ENCODE peak calls at places on chromosomes 11 and 22, in five cellular contexts. M is Right ventricle myocardium superior, N is NCI-H774, Z is PC-3, K is GM23338. F is an unnamed sample.

GRCh38 chr22:31281733-31282132 is 10.6 kb downstream of the PIK3IP1 start:
- DNase-seq in M (no peak), N (no peak), Z (no peak), K (no peak), F (no peak)

GRCh38 chr11:69215784-69216415 is 60.2 kb downstream of the SMIM38 start:
- DNase-seq in M (no peak), N (no peak), Z (peak; percentile 65), K (no peak), F (peak; percentile 58)

GRCh38 chr11:127002669-127003259 is 2.2 kb upstream of the KIRREL3 start:
- DNase-seq in M (no peak), N (no peak), Z (no peak), K (no peak), F (no peak)

GRCh38 chr11:75107187-75107586 is 10.5 kb upstream of the OR2AT4 start:
- DNase-seq in M (no peak), N (no peak), Z (peak; percentile 37), K (no peak), F (no peak)

GRCh38 chr22:44753189-44754042 is 1.0 kb downstream of the ARHGAP8 start:
- DNase-seq in M (no peak), N (no peak), Z (peak; percentile 67), K (peak; percentile 54), F (no peak)

GRCh38 chr11:10385696-10386095 is 69.4 kb upstream of the AMPD3 start:
- DNase-seq in M (peak; percentile 55), N (no peak), Z (no peak), K (no peak), F (no peak)

GRCh38 chr11:78313181-78313788 is 104.3 kb downstream of the GAB2 start:
- DNase-seq in M (no peak), N (peak; percentile 40), Z (peak; percentile 85), K (no peak), F (peak; percentile 78)

GRCh38 chr22:27686534-27686933 is 115.0 kb downstream of the MN1 start:
- DNase-seq in M (peak; percentile 87), N (no peak), Z (no peak), K (no peak), F (peak; percentile 20)

GRCh38 chr22:28151241-28151640 is 232.2 kb upstream of the PITPNB start:
- DNase-seq in M (no peak), N (no peak), Z (no peak), K (no peak), F (no peak)

GRCh38 chr22:49962751-49963646 is 2.4 kb downstream of the PIM3 start:
- DNase-seq in M (peak; percentile 54), N (no peak), Z (no peak), K (no peak), F (no peak)

GRCh38 chr11:26331911-26332571 is at the start of gene ANO3:
- DNase-seq in M (peak; percentile 65), N (peak; percentile 77), Z (peak; percentile 63), K (peak; percentile 97), F (peak; percentile 80)

GRCh38 chr22:32723632-32724031 is 77.9 kb upstream of the TIMP3 start:
- DNase-seq in M (peak; percentile 84), N (no peak), Z (no peak), K (no peak), F (peak; percentile 73)

GRCh38 chr11:33892906-33893594 is 1.2 kb upstream of the LMO2 start:
- DNase-seq in M (no peak), N (no peak), Z (no peak), K (no peak), F (no peak)

GRCh38 chr22:44336962-44337657 is 24.4 kb upstream of the SHISAL1 start:
- DNase-seq in M (no peak), N (no peak), Z (no peak), K (peak; percentile 38), F (no peak)

GRCh38 chr22:49764151-49764581 is 63.5 kb downstream of the BRD1 start:
- DNase-seq in M (no peak), N (no peak), Z (no peak), K (no peak), F (no peak)